ENCODE peak calls at places on chromosomes 5 and 9, in four cellular contexts. C is breast epithelium, I is IMR-90, Z is activated B cell treated with CpG ODN at 0.5 μM for 24 hours. W is an unnamed sample.
A peak's percentile ranks its signal among the peaks of the same experiment; 100 is the strongest.

GRCh38 chr5:34841816-34842215 is 2.9 kb downstream of the TTC23L start:
- DNase-seq in C (no peak), I (no peak), Z (no peak), W (no peak)

GRCh38 chr5:149419532-149420485 is 40.7 kb upstream of the IL17B start:
- DNase-seq in C (no peak), I (no peak), Z (no peak), W (no peak)

GRCh38 chr5:143231426-143231825 is 172.1 kb downstream of the NR3C1 start:
- DNase-seq in C (no peak), I (peak; percentile 17), Z (no peak), W (no peak)

GRCh38 chr9:137506274-137506673 is 43.9 kb downstream of the PNPLA7 start:
- DNase-seq in C (no peak), I (no peak), Z (no peak), W (no peak)

GRCh38 chr5:76818844-76819831 is at the start of gene F2RL1:
- DNase-seq in C (peak; percentile 78), I (peak; percentile 73), Z (peak; percentile 18), W (peak; percentile 62)

GRCh38 chr9:105127863-105128220 is 116.6 kb upstream of the SLC44A1 start:
- DNase-seq in C (no peak), I (peak; percentile 25), Z (no peak), W (no peak)

GRCh38 chr5:115396698-115397097 is 100.2 kb upstream of the CCDC112 start:
- DNase-seq in C (no peak), I (peak; percentile 37), Z (no peak), W (no peak)

GRCh38 chr5:67375606-67376005 is 179.0 kb upstream of the CD180 start:
- DNase-seq in C (no peak), I (no peak), Z (no peak), W (no peak)

GRCh38 chr9:78971505-78971904 is 600.3 kb upstream of the TLE4 start:
- DNase-seq in C (no peak), I (no peak), Z (no peak), W (no peak)

GRCh38 chr5:68456756-68457217 is 241.2 kb downstream of the PIK3R1 start:
- DNase-seq in C (peak; percentile 70), I (peak; percentile 53), Z (no peak), W (no peak)

GRCh38 chr9:85248514-85249312 is 493.0 kb downstream of the AGTPBP1 start:
- DNase-seq in C (no peak), I (no peak), Z (no peak), W (no peak)

GRCh38 chr5:160054831-160055230 is 45.9 kb downstream of the TTC1 start:
- DNase-seq in C (no peak), I (peak; percentile 51), Z (no peak), W (no peak)

GRCh38 chr5:163846512-163846911 is 341.1 kb downstream of the MAT2B start:
- DNase-seq in C (no peak), I (peak; percentile 72), Z (no peak), W (no peak)

GRCh38 chr5:176154821-176155220 is 83.4 kb upstream of the SIMC1 start:
- DNase-seq in C (no peak), I (no peak), Z (no peak), W (no peak)

GRCh38 chr9:136799079-136799853 is 3.1 kb downstream of the CCDC183 start:
- DNase-seq in C (no peak), I (no peak), Z (no peak), W (no peak)

GRCh38 chr9:135343136-135343535 is 136.4 kb upstream of the PPP1R26 start:
- DNase-seq in C (no peak), I (no peak), Z (no peak), W (no peak)

GRCh38 chr5:106874531-106874930 is 796.2 kb downstream of the EFNA5 start:
- DNase-seq in C (no peak), I (no peak), Z (no peak), W (no peak)

GRCh38 chr9:16434522-16434921 is 435.9 kb downstream of the BNC2 start:
- DNase-seq in C (no peak), I (peak; percentile 78), Z (no peak), W (no peak)

GRCh38 chr5:172421020-172421419 is 33.3 kb downstream of the SH3PXD2B start:
- DNase-seq in C (no peak), I (no peak), Z (no peak), W (no peak)

GRCh38 chr9:76818271-76818670 is 54.0 kb downstream of the PCA3 start:
- DNase-seq in C (no peak), I (peak; percentile 98), Z (no peak), W (peak; percentile 84)

GRCh38 chr9:134371731-134372130 is 45.5 kb downstream of the RXRA start:
- DNase-seq in C (peak; percentile 55), I (no peak), Z (no peak), W (peak; percentile 78)

GRCh38 chr5:62982348-62982747 is 403.7 kb downstream of the LRRC70 start:
- DNase-seq in C (no peak), I (no peak), Z (no peak), W (no peak)

GRCh38 chr9:95750725-95751644 is 124.5 kb upstream of the ERCC6L2 start:
- DNase-seq in C (no peak), I (no peak), Z (no peak), W (no peak)

GRCh38 chr5:7794823-7795222 is 56.1 kb downstream of the CFAP90 start:
- DNase-seq in C (no peak), I (no peak), Z (no peak), W (no peak)

GRCh38 chr5:593511-593910 is 18.6 kb upstream of the CEP72 start:
- DNase-seq in C (no peak), I (no peak), Z (no peak), W (no peak)

GRCh38 chr5:150559088-150559487 is 51.2 kb downstream of the NDST1 start:
- DNase-seq in C (no peak), I (no peak), Z (no peak), W (no peak)

GRCh38 chr9:36485647-36486453 is 85.8 kb upstream of the RNF38 start:
- DNase-seq in C (no peak), I (peak; percentile 17), Z (no peak), W (peak; percentile 62)

DNA sequence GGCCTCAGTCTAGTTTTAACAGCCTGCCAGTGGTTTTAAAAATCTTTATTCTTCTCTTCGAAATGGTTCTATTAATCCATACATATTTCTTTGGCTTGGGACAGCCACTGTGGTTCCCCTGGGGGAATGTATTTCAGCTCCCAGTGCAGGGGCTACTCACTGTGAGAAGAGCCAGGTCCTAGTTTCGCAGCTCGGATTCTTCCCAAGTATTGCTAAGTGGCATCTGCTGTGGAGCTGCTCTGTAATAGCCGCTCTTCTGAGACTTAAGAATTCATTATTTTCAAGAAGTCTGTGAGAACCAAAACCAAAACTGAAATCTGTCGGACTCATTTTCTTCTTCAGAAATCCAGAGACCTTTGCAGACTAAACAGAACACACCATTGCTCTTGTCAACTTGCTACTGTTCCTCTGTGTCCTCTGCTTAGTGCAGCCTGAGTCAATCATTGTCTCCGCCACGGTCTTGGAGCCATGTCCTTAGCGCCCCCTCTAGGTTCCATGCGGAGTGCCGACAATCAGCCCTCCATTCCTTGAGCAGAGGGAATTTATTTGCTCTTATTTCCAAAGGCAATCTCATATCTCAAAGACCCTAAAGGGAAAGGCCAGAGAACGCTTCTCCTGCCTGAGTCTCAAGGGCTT is 478.2 kb downstream of the SPATA31D1 start:
- DNase-seq in C (no peak), I (peak; percentile 4), Z (no peak), W (no peak)
- TF ChIP-seq CTCF in C (no peak), I (peak; percentile 18), Z (no peak), W (peak; percentile 37)

GRCh38 chr9:90600029-90600428 is 42.6 kb downstream of the DIRAS2 start:
- DNase-seq in C (no peak), I (no peak), Z (no peak), W (no peak)
- TF ChIP-seq CTCF in C (no peak), I (no peak), Z (no peak), W (no peak)

GRCh38 chr9:64066736-64067368 is 1218.2 kb downstream of the FOXD4L5 start:
- DNase-seq in C (no peak), I (no peak), Z (no peak), W (no peak)
- TF ChIP-seq CTCF in C (no peak), I (no peak), Z (no peak), W (no peak)

DNA sequence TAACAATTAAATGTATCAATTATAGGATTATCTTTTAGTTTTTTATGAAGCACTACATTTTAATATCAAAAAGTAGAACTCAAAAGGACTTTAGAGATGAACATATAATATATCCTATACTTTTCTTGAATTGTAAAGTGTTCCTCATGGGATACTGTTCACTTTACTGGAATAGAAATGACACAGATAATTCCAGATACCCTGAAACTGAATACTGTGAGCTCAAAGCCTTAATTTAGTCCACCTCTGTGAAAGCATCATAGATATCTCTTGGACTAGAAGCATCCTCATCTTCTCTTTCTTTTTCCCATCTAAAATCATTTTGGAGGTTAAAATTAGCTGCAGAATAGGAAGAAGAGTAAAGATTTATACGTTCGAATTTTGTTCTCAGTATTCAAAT is 49.3 kb downstream of the ADAMTS19 start:
- DNase-seq in C (no peak), I (no peak), Z (no peak), W (no peak)
- TF ChIP-seq CTCF in C (no peak), I (no peak), Z (no peak), W (no peak)

GRCh38 chr9:18622186-18622836 is 148.4 kb downstream of the ADAMTSL1 start:
- DNase-seq in C (no peak), I (no peak), Z (no peak), W (no peak)
- TF ChIP-seq CTCF in C (no peak), I (no peak), Z (no peak), W (no peak)

GRCh38 chr5:92678576-92679105 is 902.4 kb downstream of the NR2F1-AS1 start:
- DNase-seq in C (no peak), I (no peak), Z (no peak), W (no peak)
- TF ChIP-seq CTCF in C (no peak), I (no peak), Z (no peak), W (no peak)

GRCh38 chr5:96702503-96703383 is 40.6 kb downstream of the CAST start:
- DNase-seq in C (peak; percentile 96), I (peak; percentile 97), Z (peak; percentile 53), W (peak; percentile 98)
- TF ChIP-seq CTCF in C (no peak), I (no peak), Z (no peak), W (no peak)

GRCh38 chr5:153429734-153430133 is 60.7 kb upstream of the GRIA1 start:
- DNase-seq in C (no peak), I (no peak), Z (no peak), W (no peak)

DNA sequence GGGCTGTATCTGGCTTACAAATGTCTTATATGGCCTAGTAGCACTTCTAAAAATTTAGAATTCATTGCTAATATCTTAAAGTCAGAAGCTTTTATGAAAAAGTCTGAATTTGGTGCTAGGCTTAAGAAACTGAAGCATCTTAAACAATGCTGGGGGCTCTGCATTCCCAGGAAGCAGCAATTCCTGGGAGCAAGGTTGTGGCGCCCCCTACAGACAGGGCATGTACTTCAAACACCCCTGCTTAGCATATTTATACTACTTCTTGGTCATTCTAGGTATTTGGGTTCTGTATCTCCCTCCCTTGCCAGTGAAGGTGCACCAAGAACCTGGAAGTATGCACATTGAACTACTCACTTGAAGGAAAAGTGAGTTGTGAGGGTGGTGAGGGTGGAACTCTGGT is 64.6 kb upstream of the GRIA1 start:
- DNase-seq in C (no peak), I (no peak), Z (no peak), W (no peak)
- TF ChIP-seq CTCF in C (no peak), I (no peak), Z (no peak), W (no peak)

GRCh38 chr5:102223542-102224444 is 72.3 kb downstream of the SLCO4C1 start:
- DNase-seq in C (no peak), I (peak; percentile 2), Z (no peak), W (no peak)
- TF ChIP-seq CTCF in C (peak; percentile 45), I (peak; percentile 48), Z (peak; percentile 86), W (peak; percentile 53)

W was measured in right atrium auricular region.